ENCODE peak calls at places on chromosome 1, in nine cellular contexts. F, K, C, Z, T, P, X, E and R are unnamed samples. For H3K36me3 and H3K27me3, the result is how much of the 10 kb centered on the place peaks cover.

GRCh38 chr1:10178602-10179407 is 31.6 kb upstream of the KIF1B start:
- DNase-seq in E (peak), P (no peak), C (no peak), X (no peak), T (no peak), F (no peak), K (no peak), Z (peak), R (peak)

GRCh38 chr1:37822942-37823865 is 15.2 kb upstream of the YRDC start:
- DNase-seq in Z (no peak), T (no peak), P (no peak), C (no peak), F (no peak), E (no peak), X (peak), K (no peak), R (no peak)

GRCh38 chr1:25698252-25698651 is 81.7 kb downstream of the MAN1C1 start:
- DNase-seq in E (no peak), F (no peak), T (no peak), Z (no peak), P (no peak), K (no peak), C (no peak), X (no peak), R (no peak)

GRCh38 chr1:57483954-57484353 is 60.1 kb upstream of the DAB1 start:
- DNase-seq in K (no peak), E (no peak), P (no peak), F (no peak), X (peak), Z (no peak), C (no peak), T (no peak), R (no peak)

GRCh38 chr1:160504651-160505050 is 18.4 kb downstream of the SLAMF6 start:
- DNase-seq in Z (no peak), C (no peak), P (no peak), F (no peak), X (no peak), E (no peak), T (no peak), K (no peak), R (no peak)

GRCh38 chr1:116376734-116377096 is 3.7 kb downstream of the ATP1A1 start:
- DNase-seq in P (no peak), E (no peak), F (no peak), X (peak), Z (no peak), C (no peak), K (no peak), T (no peak), R (no peak)

GRCh38 chr1:84377480-84378095 is 20.7 kb upstream of the DNASE2B start:
- DNase-seq in F (no peak), C (no peak), K (no peak), P (no peak), E (no peak), T (peak), Z (no peak), X (peak), R (no peak)

GRCh38 chr1:234699795-234700665 is 90.1 kb upstream of the IRF2BP2 start:
- DNase-seq in E (no peak), C (no peak), Z (no peak), P (peak), X (peak), K (no peak), F (no peak), T (peak), R (no peak)

GRCh38 chr1:92599184-92599583 is 112.5 kb upstream of the GFI1 start:
- DNase-seq in K (no peak), Z (peak), C (no peak), E (no peak), T (no peak), X (peak), P (no peak), F (no peak), R (no peak)

GRCh38 chr1:13642306-13643004 is 57.5 kb upstream of the PRDM2 start:
- DNase-seq in T (no peak), F (no peak), E (no peak), C (no peak), X (no peak), P (no peak), K (no peak), Z (no peak), R (no peak)

GRCh38 chr1:65281846-65282245 is 27.5 kb upstream of the DNAJC6 start:
- DNase-seq in K (no peak), F (no peak), P (no peak), C (no peak), X (no peak), Z (no peak), E (no peak), T (no peak), R (no peak)

GRCh38 chr1:21547876-21548275 is 38.7 kb downstream of the ALPL start:
- DNase-seq in X (no peak), K (no peak), C (peak), E (no peak), Z (no peak), T (no peak), F (no peak), P (no peak), R (peak)

GRCh38 chr1:225371366-225371765 is 56.5 kb downstream of the LBR start:
- DNase-seq in Z (no peak), E (no peak), C (no peak), F (no peak), K (no peak), T (no peak), P (no peak), X (no peak), R (no peak)

GRCh38 chr1:36163426-36163825 is 7.5 kb downstream of the MAP7D1 start:
- DNase-seq in C (no peak), X (no peak), E (no peak), F (no peak), K (no peak), T (no peak), Z (no peak), P (no peak), R (no peak)

GRCh38 chr1:8394456-8395321 is 76.8 kb downstream of the SLC45A1 start:
- DNase-seq in K (no peak), X (peak), P (no peak), C (no peak), Z (no peak), F (no peak), E (no peak), T (no peak), R (no peak)

GRCh38 chr1:159993911-159994310 is 37.9 kb downstream of the PIGM start:
- DNase-seq in C (no peak), F (no peak), E (no peak), Z (no peak), K (no peak), X (no peak), P (no peak), T (no peak), R (no peak)

DNA sequence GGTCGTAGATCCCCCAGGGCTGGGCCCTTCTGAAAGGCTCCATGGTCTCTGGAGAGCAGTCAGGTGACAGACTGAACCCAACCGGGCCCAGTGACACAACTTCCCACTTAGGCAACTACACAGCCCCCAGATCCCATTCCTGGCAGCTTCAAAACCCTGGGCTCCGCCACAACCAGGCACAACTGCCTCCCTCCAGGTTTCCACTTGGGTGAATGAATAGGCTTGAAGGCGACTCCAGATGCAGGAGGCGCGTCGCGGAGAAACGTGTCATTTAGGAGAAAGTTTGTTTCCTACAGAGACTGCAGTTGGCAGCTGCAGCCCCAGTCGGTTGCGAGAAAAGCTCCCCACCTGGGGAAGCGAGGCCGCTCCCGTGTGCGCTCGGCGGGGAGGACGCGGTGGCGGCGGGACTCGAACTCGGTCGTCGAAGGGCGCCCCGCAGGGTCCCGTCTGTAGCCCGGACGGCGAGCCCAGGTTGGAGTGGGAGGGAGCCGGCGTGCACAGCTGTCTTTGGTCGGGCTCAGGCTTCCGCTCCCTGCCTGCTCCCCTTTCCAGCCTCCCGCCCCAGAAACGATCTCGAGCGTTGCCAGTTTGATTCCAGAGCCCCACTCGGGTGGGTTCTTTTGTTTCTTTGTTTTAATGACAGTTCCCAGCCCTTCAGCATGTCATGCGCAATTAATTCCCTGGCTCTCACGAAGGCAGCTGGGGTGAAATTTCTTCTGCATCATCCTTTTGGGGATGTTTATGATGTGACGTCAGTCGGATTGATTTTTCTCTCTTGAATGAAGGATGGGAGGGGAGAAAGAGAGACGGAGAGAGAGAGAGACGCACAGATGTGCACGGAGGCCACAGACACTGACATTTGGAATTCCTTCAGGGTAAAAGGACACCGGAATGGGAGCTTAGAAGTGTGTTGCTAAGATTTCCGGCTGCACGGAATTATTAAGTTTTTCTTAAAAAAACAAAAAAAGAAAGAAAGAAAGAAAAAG is 862 bp upstream of the SGIP1 start:
- DNase-seq in P (no peak), Z (peak), E (no peak), C (peak), T (peak), K (no peak), F (peak), X (peak), R (peak)
- H3K4me3 ChIP-seq in P (peak), Z (peak), E (peak), C (peak), T (peak), K (no peak), F (peak), X (peak), R (peak)

GRCh38 chr1:171585715-171586114 is 36.3 kb upstream of the MYOCOS start:
- DNase-seq in X (no peak), K (no peak), C (no peak), F (no peak), P (no peak), T (no peak), Z (no peak), E (no peak), R (no peak)
- H3K36me3 ChIP-seq in X (under half), K (half or more), C (under half), F (half or more), P (under half), T (half or more), Z (half or more), E (half or more), R (under half)

DNA sequence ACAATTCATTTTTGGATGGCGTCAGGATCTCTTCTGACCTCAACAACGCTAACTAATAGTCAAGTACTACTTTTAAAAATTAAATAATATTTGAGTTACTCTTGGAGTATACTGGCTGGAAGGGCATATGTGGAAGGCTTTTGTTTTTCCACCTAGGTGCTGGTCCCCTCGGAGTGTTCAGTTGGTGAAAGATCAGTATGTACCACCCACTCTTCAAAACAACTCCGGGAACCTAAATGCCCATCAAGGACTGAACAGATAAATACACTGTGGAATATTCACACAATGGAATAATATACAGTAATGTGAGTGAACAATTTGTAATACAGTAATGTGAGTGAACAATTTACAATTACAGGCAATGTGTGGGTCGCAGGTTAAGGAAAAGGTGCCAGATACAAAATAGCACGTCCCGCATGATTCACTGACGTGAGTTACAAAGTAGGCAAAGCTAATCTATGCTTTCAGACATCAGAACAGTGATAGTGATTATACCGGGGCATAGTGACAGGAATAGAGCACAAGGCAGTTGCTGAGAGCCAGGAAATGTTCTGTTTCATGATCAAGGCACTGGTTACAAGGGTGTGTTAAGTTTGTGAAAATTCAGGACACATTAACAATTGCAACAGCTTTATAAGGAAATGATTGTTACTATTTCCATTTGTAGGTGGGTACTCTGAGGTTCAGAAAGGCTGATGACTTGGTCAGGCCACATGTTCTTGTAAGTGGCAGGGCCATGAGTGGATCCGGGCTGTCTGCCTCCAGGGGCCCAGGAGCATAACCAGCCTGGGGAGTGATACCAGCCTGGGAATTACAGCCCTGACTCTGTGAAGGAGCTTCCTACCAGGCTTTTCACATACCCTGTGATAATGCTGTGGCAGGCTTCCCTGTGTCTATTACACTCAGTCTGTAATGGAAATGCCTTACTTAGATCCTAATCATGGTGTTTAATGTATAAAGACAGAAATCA is 59.3 kb upstream of the ABCD3 start:
- DNase-seq in T (no peak), P (no peak), F (peak), X (no peak), E (no peak), Z (no peak), C (no peak), K (no peak), R (no peak)
- H3K27me3 ChIP-seq in T (under half), P (under half), F (under half), X (under half), E (under half), Z (under half), C (under half), K (under half), R (under half)

DNA sequence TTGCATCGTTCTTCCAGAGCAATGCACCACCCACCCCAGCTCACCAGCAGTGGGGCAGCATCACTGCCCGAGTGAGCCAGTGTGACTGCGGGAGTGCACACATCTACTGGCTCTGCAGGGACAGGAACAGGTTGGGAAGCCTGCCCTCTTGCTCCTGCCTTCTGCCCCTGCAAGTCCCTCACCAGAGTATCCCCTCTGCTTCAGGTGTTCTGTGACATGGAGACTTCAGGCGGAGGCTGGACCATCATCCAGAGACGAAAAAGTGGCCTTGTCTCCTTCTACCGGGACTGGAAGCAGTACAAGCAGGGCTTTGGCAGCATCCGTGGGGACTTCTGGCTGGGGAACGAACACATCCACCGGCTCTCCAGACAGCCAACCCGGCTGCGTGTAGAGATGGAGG is 4.2 kb downstream of the ANGPTL7 start:
- DNase-seq in Z (no peak), C (peak), P (no peak), K (no peak), X (no peak), E (no peak), F (no peak), T (no peak), R (no peak)
- H3K4me3 ChIP-seq in Z (no peak), C (no peak), P (no peak), K (no peak), X (no peak), E (no peak), F (no peak), T (no peak), R (no peak)

DNA sequence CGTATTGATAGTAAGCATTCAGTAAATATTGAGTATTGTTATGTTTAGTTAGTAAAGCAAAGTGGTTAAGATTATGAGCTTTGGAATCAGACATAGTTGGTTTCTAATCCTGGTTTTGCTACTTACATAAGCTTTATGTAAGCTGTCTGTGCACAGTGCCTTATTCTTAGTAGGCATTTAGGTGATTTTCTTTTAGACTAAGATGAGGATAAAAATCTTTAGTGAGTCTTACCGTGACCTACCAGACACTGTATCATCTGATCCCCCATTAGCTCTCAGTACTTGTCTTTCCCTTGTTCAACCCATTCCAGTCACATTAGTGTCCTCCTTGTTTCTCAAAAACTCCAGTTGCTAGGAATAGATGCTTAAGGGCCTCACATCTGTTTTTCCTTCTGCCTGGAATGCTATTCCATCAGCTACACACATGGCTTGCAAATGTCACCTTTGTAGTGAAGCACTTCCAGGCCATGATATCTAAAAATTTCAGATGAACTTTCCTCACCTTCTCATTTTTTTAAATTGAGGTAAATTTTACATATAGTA is 18.8 kb downstream of the PPP1R12B start:
- DNase-seq in E (no peak), Z (no peak), T (no peak), P (no peak), X (peak), F (no peak), K (no peak), C (no peak), R (no peak)
- H3K36me3 ChIP-seq in E (under half), Z (under half), T (under half), P (under half), X (under half), F (under half), K (under half), C (under half), R (under half)

GRCh38 chr1:156846643-156847042 is 12.3 kb downstream of the INSRR start:
- DNase-seq in C (no peak), P (no peak), X (no peak), Z (no peak), K (no peak), T (no peak), E (no peak), F (no peak), R (peak)

GRCh38 chr1:156848461-156849150 is 10.3 kb downstream of the INSRR start:
- DNase-seq in X (no peak), K (peak), Z (peak), F (no peak), P (peak), C (peak), T (no peak), E (no peak), R (peak)

GRCh38 chr1:156851779-156852413 is 7.0 kb downstream of the INSRR start:
- DNase-seq in F (peak), T (no peak), X (no peak), K (no peak), Z (no peak), C (peak), E (no peak), P (no peak), R (peak)

GRCh38 chr1:156847591-156848460 is 11.1 kb downstream of the INSRR start:
- DNase-seq in F (no peak), Z (no peak), K (no peak), T (no peak), X (no peak), P (no peak), C (no peak), E (no peak), R (peak)

GRCh38 chr1:156849151-156849496 is 9.8 kb downstream of the INSRR start:
- DNase-seq in Z (no peak), E (no peak), X (no peak), P (no peak), C (no peak), K (no peak), T (no peak), F (no peak), R (peak)
- H3K27me3 ChIP-seq in Z (half or more), E (under half), X (half or more), P (under half), C (under half), K (under half), T (under half), F (half or more), R (half or more)

GRCh38 chr1:59846895-59847282 is 32.1 kb downstream of the HOOK1 start:
- DNase-seq in P (no peak), F (no peak), Z (no peak), K (no peak), C (no peak), E (no peak), X (no peak), T (no peak), R (no peak)

GRCh38 chr1:59846209-59846894 is 31.6 kb downstream of the HOOK1 start:
- DNase-seq in P (no peak), C (no peak), K (no peak), Z (no peak), T (no peak), F (no peak), E (no peak), X (no peak), R (no peak)

GRCh38 chr1:59845091-59845490 is 30.3 kb downstream of the HOOK1 start:
- DNase-seq in C (no peak), F (no peak), K (no peak), P (no peak), T (no peak), Z (peak), X (no peak), E (no peak), R (no peak)
- H3K4me3 ChIP-seq in C (no peak), F (no peak), K (no peak), P (no peak), T (no peak), Z (no peak), X (no peak), E (no peak), R (no peak)

DNA sequence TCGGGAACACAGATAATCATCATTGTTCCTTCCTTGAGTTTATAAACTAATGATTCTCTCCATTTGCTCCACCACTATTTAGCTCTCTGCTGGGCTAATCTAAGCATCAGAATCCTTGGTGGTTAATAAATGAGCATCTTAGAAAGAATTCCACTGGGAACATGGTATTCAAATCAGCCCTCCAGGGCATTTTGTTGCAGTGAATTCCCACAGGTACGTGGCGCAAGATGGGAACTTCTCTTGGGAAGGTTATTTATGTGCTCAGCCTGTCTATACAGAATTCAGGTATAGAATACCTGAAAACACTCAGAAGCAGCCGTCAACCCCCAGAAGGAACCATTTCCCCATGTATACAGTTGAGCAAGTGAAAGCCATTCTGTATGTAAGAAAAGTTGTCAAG is 131.5 kb downstream of the NTNG1 start:
- DNase-seq in F (no peak), T (no peak), C (no peak), K (no peak), Z (no peak), X (no peak), E (no peak), P (no peak), R (no peak)
- H3K36me3 ChIP-seq in F (under half), T (under half), C (under half), K (under half), Z (under half), X (under half), E (under half), P (under half), R (under half)

DNA sequence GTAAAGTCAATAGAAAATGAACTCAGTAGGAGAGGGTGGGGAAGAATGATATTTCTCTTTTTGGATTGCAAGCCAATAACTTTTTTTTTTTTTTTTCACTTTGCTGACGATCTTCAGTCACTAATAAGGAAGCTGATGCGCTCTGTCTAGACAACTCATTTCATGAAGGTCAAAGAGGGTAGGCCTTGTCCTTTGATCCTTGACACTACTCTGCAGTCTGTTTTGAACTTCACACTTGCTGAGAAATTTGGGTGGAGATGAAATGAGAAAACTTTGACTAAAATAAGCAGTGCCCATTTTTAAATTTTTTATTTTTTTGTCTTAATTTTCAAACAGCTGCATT is 20.9 kb upstream of the PLXNA2 start:
- DNase-seq in T (no peak), F (no peak), Z (no peak), K (no peak), X (no peak), P (no peak), C (no peak), E (no peak), R (no peak)
- H3K27me3 ChIP-seq in T (under half), F (under half), Z (under half), K (under half), X (under half), P (under half), C (under half), E (under half), R (under half)